ENCODE peak calls at places on chromosomes 13 and 19, in seven cellular contexts. E is head of caudate nucleus; W is breast epithelium; R is NCI-H2081 treated with DMSO at 0.1 percent for 48 hours; N is foreskin fibroblast; I is activated T-cell treated with anti-CD3 and anti-CD28 coated beads, Interleukin-2, amount 50 U/mL, for 72 hours; D is activated CD4-positive, alpha-beta T cell treated with anti-CD3 and anti-CD28 coated beads, Interleukin-2, amount 50 U/mL, for 1 hour. O is an unnamed sample.

GRCh38 chr13:47933688-47934011 is 67.4 kb downstream of the SUCLA2 start:
- DNase-seq in W (no peak), R (no peak), I (no peak), N (no peak), D (no peak), E (no peak), O (no peak)

GRCh38 chr19:17722655-17723240 is 3.5 kb downstream of the MAP1S start:
- DNase-seq in E (no peak), R (no peak), I (no peak), D (no peak), N (no peak), W (no peak), O (no peak)

GRCh38 chr13:71517004-71517403 is 350.0 kb downstream of the DACH1 start:
- DNase-seq in W (no peak), E (no peak), D (no peak), N (no peak), R (no peak), I (no peak), O (no peak)

GRCh38 chr19:19079571-19079970 is 15.8 kb downstream of the SLC25A42 start:
- DNase-seq in I (no peak), N (no peak), E (no peak), W (no peak), D (no peak), R (no peak), O (no peak)

GRCh38 chr19:50464348-50464747 is 12.0 kb upstream of the EMC10 start:
- DNase-seq in W (no peak), I (no peak), N (no peak), E (no peak), R (no peak), D (no peak), O (no peak)

GRCh38 chr19:33143897-33144405 is 12.0 kb downstream of the WDR88 start:
- DNase-seq in R (no peak), D (peak; percentile 52), N (peak; percentile 34), W (peak; percentile 63), I (peak; percentile 61), E (peak; percentile 55), O (peak; percentile 7)

GRCh38 chr19:18486746-18487145 is 35.1 kb downstream of the ELL start:
- DNase-seq in I (no peak), W (no peak), R (no peak), E (no peak), N (no peak), D (no peak), O (no peak)

GRCh38 chr19:6088677-6089063 is 21.6 kb downstream of the RFX2 start:
- DNase-seq in R (no peak), E (no peak), D (no peak), N (no peak), I (no peak), W (no peak), O (no peak)

GRCh38 chr13:21326155-21327030 is 132.7 kb downstream of the ZDHHC20 start:
- DNase-seq in R (no peak), W (no peak), E (peak; percentile 67), I (no peak), D (no peak), N (peak; percentile 69), O (no peak)

GRCh38 chr19:2747349-2747748 is 7.5 kb upstream of the SLC39A3 start:
- DNase-seq in R (no peak), N (no peak), W (no peak), D (no peak), E (no peak), I (no peak), O (no peak)

GRCh38 chr19:52935434-52935833 is 12.2 kb upstream of the ZNF888 start:
- DNase-seq in N (no peak), D (no peak), R (no peak), E (no peak), I (peak; percentile 7), W (no peak), O (no peak)

GRCh38 chr13:26759907-26760834 is at the start of gene GPR12:
- DNase-seq in W (no peak), N (peak; percentile 6), E (peak; percentile 47), I (no peak), R (no peak), D (no peak), O (no peak)

GRCh38 chr19:50669319-50670101 is 20.3 kb downstream of the C19orf81 start:
- DNase-seq in R (no peak), W (no peak), I (peak; percentile 49), N (peak; percentile 12), D (peak; percentile 34), E (peak; percentile 44), O (no peak)

GRCh38 chr13:30998548-30999140 is 66.2 kb downstream of the TEX26 start:
- DNase-seq in I (no peak), W (no peak), E (peak; percentile 46), R (no peak), N (peak; percentile 16), D (no peak), O (no peak)

GRCh38 chr19:47247308-47247990 is 8.9 kb upstream of the CCDC9 start:
- DNase-seq in I (peak; percentile 79), N (no peak), D (peak; percentile 77), R (no peak), E (peak; percentile 76), W (peak; percentile 82), O (no peak)

GRCh38 chr19:14890616-14891379 is 4.9 kb upstream of the OR7A17 start:
- DNase-seq in R (no peak), E (no peak), N (no peak), I (no peak), W (no peak), D (no peak), O (no peak)

GRCh38 chr19:40612831-40613668 is 11.9 kb downstream of the LTBP4 start:
- DNase-seq in E (no peak), N (no peak), D (peak; percentile 72), I (peak; percentile 85), R (no peak), W (no peak), O (no peak)

GRCh38 chr19:38409631-38410133 is 6.8 kb downstream of the FAM98C start:
- DNase-seq in D (no peak), I (no peak), R (no peak), N (peak; percentile 38), W (no peak), E (no peak), O (no peak)

GRCh38 chr13:114319441-114319871 is 5.2 kb downstream of the CHAMP1 start:
- DNase-seq in N (peak; percentile 85), E (no peak), D (no peak), R (no peak), I (no peak), W (no peak), O (no peak)

GRCh38 chr19:27672309-27673047 is 1540.5 kb downstream of the UQCRFS1 start:
- DNase-seq in W (no peak), N (no peak), D (no peak), E (no peak), I (no peak), R (no peak), O (no peak)

GRCh38 chr19:51458899-51459592 is 792 bp upstream of the SIGLEC8 start:
- DNase-seq in I (no peak), D (no peak), N (no peak), W (no peak), E (no peak), R (no peak), O (no peak)

GRCh38 chr19:29517946-29518345 is 7.8 kb upstream of the VSTM2B start:
- DNase-seq in I (no peak), D (no peak), W (no peak), E (no peak), N (no peak), R (no peak), O (no peak)

GRCh38 chr19:50266896-50267295 is 62.3 kb downstream of the KCNC3 start:
- DNase-seq in I (peak; percentile 44), N (no peak), D (peak; percentile 8), R (no peak), E (peak; percentile 26), W (no peak), O (no peak)

GRCh38 chr19:53161123-53161522 is 2.3 kb upstream of the ZNF347 start:
- DNase-seq in N (no peak), D (no peak), E (no peak), W (no peak), I (no peak), R (no peak), O (no peak)

GRCh38 chr19:30691767-30692516 is 319.8 kb downstream of the ZNF536 start:
- DNase-seq in E (peak; percentile 24), N (peak; percentile 4), W (no peak), R (no peak), I (no peak), D (no peak), O (no peak)

GRCh38 chr13:47794963-47795362 is 206.1 kb downstream of the SUCLA2 start:
- DNase-seq in R (no peak), I (no peak), E (no peak), N (no peak), D (no peak), W (no peak), O (no peak)

GRCh38 chr19:32662186-32662585 is 12.8 kb downstream of the ANKRD27 start:
- DNase-seq in D (no peak), E (no peak), I (no peak), R (no peak), N (no peak), W (no peak), O (no peak)

GRCh38 chr13:32783067-32783466 is 196.8 kb downstream of the PDS5B start:
- DNase-seq in D (no peak), W (no peak), E (no peak), R (no peak), I (peak; percentile 25), N (no peak), O (no peak)

GRCh38 chr13:40438022-40438692 is 228.3 kb downstream of the FOXO1 start:
- DNase-seq in E (no peak), R (no peak), W (no peak), D (no peak), N (no peak), I (peak; percentile 12), O (no peak)

GRCh38 chr13:66994097-66994496 is 236.0 kb downstream of the PCDH9 start:
- DNase-seq in N (peak; percentile 47), E (peak; percentile 73), R (peak; percentile 48), W (peak; percentile 57), I (peak; percentile 39), D (no peak), O (no peak)